ENCODE peak calls at places on chromosomes 5 and 9, in nine cellular contexts. One of them, this sample, is unnamed.

GRCh38 chr9:119533509-119533908 is 164.3 kb upstream of the BRINP1 start:
- DNase-seq in PC-9: no peak
- DNase-seq in dorsolateral prefrontal cortex: no peak
- DNase-seq in psoas muscle: no peak
- DNase-seq in MM.1S: no peak
- DNase-seq in retinal pigment epithelial cell: no peak
- DNase-seq in ovary: no peak
- DNase-seq in AG09309: no peak
- DNase-seq in hepatocyte: peak
- DNase-seq in this sample: no peak

GRCh38 chr9:33374634-33375237 is 27.6 kb downstream of the AQP7 start:
- DNase-seq in PC-9: peak
- DNase-seq in AG09309: peak
- DNase-seq in psoas muscle: peak
- DNase-seq in hepatocyte: peak
- DNase-seq in dorsolateral prefrontal cortex: peak
- DNase-seq in retinal pigment epithelial cell: peak
- DNase-seq in MM.1S: peak
- DNase-seq in ovary: peak
- DNase-seq in this sample: peak

GRCh38 chr5:149212203-149212951 is 59.3 kb upstream of the AFAP1L1 start:
- DNase-seq in retinal pigment epithelial cell: no peak
- DNase-seq in psoas muscle: no peak
- DNase-seq in PC-9: peak
- DNase-seq in hepatocyte: peak
- DNase-seq in ovary: no peak
- DNase-seq in MM.1S: no peak
- DNase-seq in dorsolateral prefrontal cortex: no peak
- DNase-seq in AG09309: peak
- DNase-seq in this sample: peak

GRCh38 chr5:157130933-157131332 is 11.7 kb downstream of the MED7 start:
- DNase-seq in AG09309: no peak
- DNase-seq in hepatocyte: peak
- DNase-seq in dorsolateral prefrontal cortex: no peak
- DNase-seq in psoas muscle: no peak
- DNase-seq in PC-9: peak
- DNase-seq in retinal pigment epithelial cell: no peak
- DNase-seq in ovary: no peak
- DNase-seq in MM.1S: peak
- DNase-seq in this sample: peak

GRCh38 chr9:106864533-106865143 is 1.7 kb downstream of the ZNF462 start:
- DNase-seq in psoas muscle: no peak
- DNase-seq in AG09309: no peak
- DNase-seq in hepatocyte: peak
- DNase-seq in MM.1S: no peak
- DNase-seq in dorsolateral prefrontal cortex: no peak
- DNase-seq in retinal pigment epithelial cell: no peak
- DNase-seq in ovary: peak
- DNase-seq in PC-9: no peak
- DNase-seq in this sample: peak

GRCh38 chr5:67910599-67910998 is 305.0 kb upstream of the PIK3R1 start:
- DNase-seq in retinal pigment epithelial cell: no peak
- DNase-seq in MM.1S: no peak
- DNase-seq in ovary: no peak
- DNase-seq in AG09309: no peak
- DNase-seq in hepatocyte: no peak
- DNase-seq in PC-9: no peak
- DNase-seq in dorsolateral prefrontal cortex: no peak
- DNase-seq in psoas muscle: no peak
- DNase-seq in this sample: no peak

GRCh38 chr5:181192337-181193046 is 12.5 kb downstream of the TRIM7 start:
- DNase-seq in retinal pigment epithelial cell: no peak
- DNase-seq in dorsolateral prefrontal cortex: no peak
- DNase-seq in AG09309: no peak
- DNase-seq in hepatocyte: no peak
- DNase-seq in MM.1S: no peak
- DNase-seq in psoas muscle: no peak
- DNase-seq in ovary: no peak
- DNase-seq in PC-9: no peak
- DNase-seq in this sample: no peak

GRCh38 chr5:167049771-167050567 is 1241.5 kb upstream of the WWC1 start:
- DNase-seq in ovary: no peak
- DNase-seq in retinal pigment epithelial cell: no peak
- DNase-seq in AG09309: no peak
- DNase-seq in psoas muscle: no peak
- DNase-seq in MM.1S: no peak
- DNase-seq in hepatocyte: no peak
- DNase-seq in PC-9: no peak
- DNase-seq in dorsolateral prefrontal cortex: no peak
- DNase-seq in this sample: no peak

GRCh38 chr5:57478826-57479225 is 3.8 kb downstream of the ACTBL2 start:
- DNase-seq in retinal pigment epithelial cell: no peak
- DNase-seq in ovary: no peak
- DNase-seq in AG09309: no peak
- DNase-seq in PC-9: no peak
- DNase-seq in hepatocyte: no peak
- DNase-seq in psoas muscle: no peak
- DNase-seq in dorsolateral prefrontal cortex: no peak
- DNase-seq in MM.1S: no peak
- DNase-seq in this sample: no peak

GRCh38 chr5:146788918-146789317 is 89.6 kb downstream of the PPP2R2B start:
- DNase-seq in hepatocyte: no peak
- DNase-seq in retinal pigment epithelial cell: no peak
- DNase-seq in PC-9: no peak
- DNase-seq in MM.1S: no peak
- DNase-seq in AG09309: no peak
- DNase-seq in psoas muscle: no peak
- DNase-seq in ovary: no peak
- DNase-seq in dorsolateral prefrontal cortex: no peak
- DNase-seq in this sample: no peak

GRCh38 chr9:122334916-122335315 is 35.9 kb upstream of the PTGS1 start:
- DNase-seq in hepatocyte: no peak
- DNase-seq in ovary: no peak
- DNase-seq in AG09309: no peak
- DNase-seq in PC-9: no peak
- DNase-seq in retinal pigment epithelial cell: peak
- DNase-seq in psoas muscle: no peak
- DNase-seq in dorsolateral prefrontal cortex: no peak
- DNase-seq in MM.1S: no peak
- DNase-seq in this sample: no peak

GRCh38 chr9:92637886-92638620 is 31.9 kb downstream of the IPPK start:
- DNase-seq in hepatocyte: no peak
- DNase-seq in MM.1S: no peak
- DNase-seq in AG09309: no peak
- DNase-seq in psoas muscle: no peak
- DNase-seq in retinal pigment epithelial cell: no peak
- DNase-seq in PC-9: no peak
- DNase-seq in dorsolateral prefrontal cortex: peak
- DNase-seq in ovary: peak
- DNase-seq in this sample: no peak

GRCh38 chr5:139414601-139415121 is 10.8 kb upstream of the SPATA24 start:
- DNase-seq in AG09309: no peak
- DNase-seq in psoas muscle: peak
- DNase-seq in MM.1S: peak
- DNase-seq in ovary: no peak
- DNase-seq in retinal pigment epithelial cell: no peak
- DNase-seq in dorsolateral prefrontal cortex: no peak
- DNase-seq in hepatocyte: no peak
- DNase-seq in PC-9: no peak
- DNase-seq in this sample: no peak

GRCh38 chr5:96857924-96858323 is 18.4 kb upstream of the ERAP2 start:
- DNase-seq in retinal pigment epithelial cell: no peak
- DNase-seq in ovary: no peak
- DNase-seq in AG09309: no peak
- DNase-seq in hepatocyte: no peak
- DNase-seq in psoas muscle: no peak
- DNase-seq in MM.1S: no peak
- DNase-seq in dorsolateral prefrontal cortex: no peak
- DNase-seq in PC-9: no peak
- DNase-seq in this sample: no peak

GRCh38 chr9:122180633-122181032 is 20.9 kb downstream of the MORN5 start:
- DNase-seq in ovary: no peak
- DNase-seq in MM.1S: no peak
- DNase-seq in dorsolateral prefrontal cortex: no peak
- DNase-seq in retinal pigment epithelial cell: peak
- DNase-seq in AG09309: peak
- DNase-seq in hepatocyte: peak
- DNase-seq in PC-9: no peak
- DNase-seq in psoas muscle: no peak
- DNase-seq in this sample: peak

GRCh38 chr5:131534995-131535394 is 100.0 kb downstream of the RAPGEF6 start:
- DNase-seq in MM.1S: no peak
- DNase-seq in ovary: no peak
- DNase-seq in AG09309: no peak
- DNase-seq in PC-9: no peak
- DNase-seq in hepatocyte: no peak
- DNase-seq in retinal pigment epithelial cell: no peak
- DNase-seq in dorsolateral prefrontal cortex: no peak
- DNase-seq in psoas muscle: no peak
- DNase-seq in this sample: no peak

GRCh38 chr5:108233617-108234016 is 148.3 kb downstream of the FBXL17 start:
- DNase-seq in ovary: no peak
- DNase-seq in MM.1S: no peak
- DNase-seq in PC-9: no peak
- DNase-seq in psoas muscle: no peak
- DNase-seq in retinal pigment epithelial cell: no peak
- DNase-seq in hepatocyte: peak
- DNase-seq in dorsolateral prefrontal cortex: no peak
- DNase-seq in AG09309: no peak
- DNase-seq in this sample: peak

GRCh38 chr9:928363-929042 is 48.0 kb upstream of the DMRT3 start:
- DNase-seq in hepatocyte: peak
- DNase-seq in retinal pigment epithelial cell: no peak
- DNase-seq in ovary: no peak
- DNase-seq in PC-9: no peak
- DNase-seq in dorsolateral prefrontal cortex: no peak
- DNase-seq in AG09309: no peak
- DNase-seq in MM.1S: peak
- DNase-seq in psoas muscle: no peak
- DNase-seq in this sample: no peak

DNA sequence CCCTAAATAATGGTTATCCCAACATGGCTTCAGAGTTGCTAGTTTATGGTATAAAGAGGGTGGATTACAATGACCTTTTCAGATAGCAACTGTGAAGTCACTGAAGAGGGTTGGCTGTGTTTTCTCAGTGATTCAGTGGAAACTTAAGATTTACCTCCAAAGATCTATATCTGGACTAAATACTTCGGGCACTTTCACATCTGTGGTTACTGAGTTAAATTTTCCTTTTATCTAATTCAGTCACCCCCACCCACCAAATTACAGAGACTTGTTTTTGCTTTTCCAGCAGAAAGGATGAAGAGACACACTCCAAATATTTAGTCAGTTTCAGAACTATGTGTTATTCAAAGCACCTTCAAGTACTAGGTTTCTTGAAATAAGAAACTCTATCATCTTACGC is 573.2 kb downstream of the CCDC171 start:
- DNase-seq in retinal pigment epithelial cell: no peak
- DNase-seq in dorsolateral prefrontal cortex: no peak
- DNase-seq in AG09309: no peak
- DNase-seq in hepatocyte: no peak
- DNase-seq in ovary: no peak
- DNase-seq in MM.1S: no peak
- DNase-seq in psoas muscle: no peak
- DNase-seq in PC-9: no peak
- DNase-seq in this sample: peak
- H3K4me3 ChIP-seq in retinal pigment epithelial cell: no peak
- H3K4me3 ChIP-seq in dorsolateral prefrontal cortex: no peak
- H3K4me3 ChIP-seq in AG09309: no peak
- H3K4me3 ChIP-seq in hepatocyte: no peak
- H3K4me3 ChIP-seq in ovary: no peak
- H3K4me3 ChIP-seq in MM.1S: no peak
- H3K4me3 ChIP-seq in psoas muscle: no peak
- H3K4me3 ChIP-seq in PC-9: no peak
- H3K4me3 ChIP-seq in this sample: no peak

GRCh38 chr9:124311283-124311682 is 53.5 kb downstream of the NEK6 start:
- DNase-seq in AG09309: no peak
- DNase-seq in MM.1S: no peak
- DNase-seq in retinal pigment epithelial cell: no peak
- DNase-seq in PC-9: no peak
- DNase-seq in ovary: no peak
- DNase-seq in dorsolateral prefrontal cortex: no peak
- DNase-seq in psoas muscle: no peak
- DNase-seq in hepatocyte: no peak
- DNase-seq in this sample: no peak
- TF ChIP-seq CTCF in AG09309: peak
- TF ChIP-seq CTCF in MM.1S: peak
- TF ChIP-seq CTCF in retinal pigment epithelial cell: peak
- TF ChIP-seq CTCF in PC-9: no peak
- TF ChIP-seq CTCF in ovary: no peak
- TF ChIP-seq CTCF in dorsolateral prefrontal cortex: no peak
- TF ChIP-seq CTCF in psoas muscle: no peak
- TF ChIP-seq CTCF in hepatocyte: no peak
- TF ChIP-seq CTCF in this sample: peak

GRCh38 chr9:98214811-98215210 is 22.4 kb upstream of the CORO2A start:
- DNase-seq in MM.1S: no peak
- DNase-seq in dorsolateral prefrontal cortex: no peak
- DNase-seq in ovary: no peak
- DNase-seq in AG09309: no peak
- DNase-seq in psoas muscle: no peak
- DNase-seq in retinal pigment epithelial cell: no peak
- DNase-seq in PC-9: no peak
- DNase-seq in hepatocyte: no peak
- DNase-seq in this sample: no peak
- H3K4me3 ChIP-seq in MM.1S: no peak
- H3K4me3 ChIP-seq in dorsolateral prefrontal cortex: no peak
- H3K4me3 ChIP-seq in ovary: no peak
- H3K4me3 ChIP-seq in AG09309: no peak
- H3K4me3 ChIP-seq in psoas muscle: no peak
- H3K4me3 ChIP-seq in retinal pigment epithelial cell: no peak
- H3K4me3 ChIP-seq in PC-9: no peak
- H3K4me3 ChIP-seq in hepatocyte: no peak
- H3K4me3 ChIP-seq in this sample: no peak

DNA sequence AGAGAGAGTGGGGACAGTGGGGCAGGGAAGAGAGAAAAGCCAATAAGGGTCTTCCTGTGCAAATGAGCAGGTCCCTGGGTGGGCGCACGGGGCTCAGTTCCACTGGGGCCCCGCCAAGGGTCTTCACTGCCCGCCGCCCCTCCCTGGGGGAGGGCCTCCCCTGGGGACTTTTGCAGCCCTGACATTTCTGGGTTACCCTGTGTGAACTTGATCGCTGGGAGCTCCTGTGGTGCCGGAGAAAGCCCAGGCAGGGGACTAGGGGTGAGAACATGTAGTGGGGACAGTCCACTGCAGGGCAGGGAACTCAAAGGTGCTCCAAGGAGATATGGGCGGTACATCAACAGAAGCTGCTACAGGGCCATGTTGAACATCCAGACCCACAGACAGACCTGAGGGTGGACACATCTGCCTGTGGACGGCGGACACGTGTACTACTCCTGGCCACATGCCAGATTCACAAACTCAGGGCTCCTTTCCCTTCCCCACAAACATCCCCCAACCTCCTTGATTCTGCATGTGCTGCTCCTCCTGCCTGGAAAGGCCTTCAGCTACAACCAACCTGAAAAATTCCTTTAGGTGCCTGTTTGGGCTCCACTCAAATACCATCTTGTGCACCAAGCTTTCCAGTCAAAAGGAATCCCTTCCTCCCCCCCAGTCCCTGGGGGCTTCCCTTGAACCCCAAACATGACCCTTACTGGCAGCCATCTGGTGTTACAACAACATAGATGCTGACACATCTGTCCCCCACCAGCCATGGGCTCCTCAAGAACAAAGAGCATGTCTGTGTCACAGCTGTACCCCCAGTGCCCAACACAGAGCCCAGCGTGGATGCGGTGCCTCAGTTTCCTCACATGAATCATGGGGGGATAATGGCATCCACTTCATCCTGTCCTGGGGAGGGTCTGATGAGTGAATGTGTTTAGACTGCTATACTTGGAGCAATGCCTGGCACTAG is 42.9 kb upstream of the NEK6 start:
- DNase-seq in dorsolateral prefrontal cortex: peak
- DNase-seq in hepatocyte: no peak
- DNase-seq in psoas muscle: peak
- DNase-seq in PC-9: no peak
- DNase-seq in retinal pigment epithelial cell: no peak
- DNase-seq in AG09309: no peak
- DNase-seq in MM.1S: no peak
- DNase-seq in ovary: no peak
- DNase-seq in this sample: no peak
- TF ChIP-seq CTCF in dorsolateral prefrontal cortex: no peak
- TF ChIP-seq CTCF in hepatocyte: no peak
- TF ChIP-seq CTCF in psoas muscle: no peak
- TF ChIP-seq CTCF in PC-9: no peak
- TF ChIP-seq CTCF in retinal pigment epithelial cell: no peak
- TF ChIP-seq CTCF in AG09309: no peak
- TF ChIP-seq CTCF in MM.1S: no peak
- TF ChIP-seq CTCF in ovary: no peak
- TF ChIP-seq CTCF in this sample: no peak

This sample was measured in fibroblast of villous mesenchyme.